ENCODE peak calls at places on chromosomes 7 and 10, in nine cellular contexts. G is lower lobe of right lung; P is GM23248; U is HCT116; C is HepG2; F is CD8-positive, alpha-beta T cell; J is IMR-90; X is pancreas; K is spleen. O is an unnamed sample. For H3K4me1, the result is how much of the 10 kb centered on the place peaks cover.

GRCh38 chr10:86255405-86256251 is 111.0 kb downstream of the GRID1 start:
- DNase-seq in G (no peak), P (no peak), U (no peak), C (no peak), F (no peak), J (no peak), X (no peak), K (peak), O (no peak)

GRCh38 chr10:27100800-27101347 is 580 bp upstream of the ANKRD26 start:
- DNase-seq in G (no peak), P (no peak), U (no peak), C (no peak), F (peak), J (no peak), X (no peak), K (no peak), O (no peak)

GRCh38 chr7:10237306-10237705 is 736.4 kb upstream of the PHF14 start:
- DNase-seq in G (no peak), P (no peak), U (peak), C (peak), F (no peak), J (no peak), X (no peak), K (no peak), O (no peak)

GRCh38 chr10:24518981-24519597 is 204.6 kb downstream of the ARHGAP21 start:
- DNase-seq in G (peak), P (peak), U (peak), C (peak), F (peak), J (peak), X (no peak), K (no peak), O (peak)

GRCh38 chr7:95586951-95587301 is 9.4 kb downstream of the PDK4 start:
- DNase-seq in G (no peak), P (no peak), U (no peak), C (no peak), F (no peak), J (no peak), X (no peak), K (no peak), O (no peak)

GRCh38 chr7:15313361-15313760 is 248.5 kb downstream of the AGMO start:
- DNase-seq in G (no peak), P (no peak), U (no peak), C (no peak), F (no peak), J (peak), X (no peak), K (no peak), O (no peak)

GRCh38 chr10:98262571-98262970 is 5.4 kb downstream of the LOXL4 start:
- DNase-seq in G (no peak), P (peak), U (peak), C (no peak), F (peak), J (peak), X (peak), K (no peak), O (peak)

GRCh38 chr7:101696-102376 is 90.5 kb upstream of the FAM20C start:
- DNase-seq in G (no peak), P (peak), U (no peak), C (no peak), F (no peak), J (peak), X (peak), K (peak), O (no peak)

GRCh38 chr7:23622469-23622868 is 25.3 kb downstream of the CCDC126 start:
- DNase-seq in G (no peak), P (no peak), U (no peak), C (peak), F (no peak), J (peak), X (no peak), K (no peak), O (no peak)

GRCh38 chr7:129228633-129229032 is 3.8 kb downstream of the AHCYL2 start:
- DNase-seq in G (no peak), P (no peak), U (no peak), C (no peak), F (no peak), J (no peak), X (no peak), K (no peak), O (no peak)

GRCh38 chr7:77995717-77996116 is 197.1 kb downstream of the PHTF2 start:
- DNase-seq in G (no peak), P (peak), U (no peak), C (peak), F (no peak), J (peak), X (no peak), K (no peak), O (no peak)

DNA sequence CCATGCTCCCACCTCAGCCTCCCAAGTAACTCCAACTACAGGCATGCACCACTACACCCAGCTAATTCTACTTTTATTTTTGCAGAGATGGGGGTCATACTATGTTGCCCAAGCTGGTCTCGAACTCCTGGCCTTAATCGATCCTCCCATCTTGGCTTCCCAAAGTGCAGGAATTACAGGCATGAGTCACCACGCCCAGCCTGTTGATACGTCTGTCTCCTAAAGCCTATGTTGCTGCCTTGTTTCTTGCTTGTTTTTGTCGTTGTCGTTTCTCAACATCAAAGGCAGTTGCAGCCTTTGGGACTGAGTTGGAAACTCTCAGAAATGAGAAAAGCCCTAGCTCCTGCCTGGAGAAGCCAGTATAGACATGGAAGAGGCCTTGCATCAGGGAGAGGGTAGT is 49.9 kb downstream of the SORBS1 start:
- DNase-seq in G (no peak), P (no peak), U (no peak), C (no peak), F (no peak), J (no peak), X (no peak), K (no peak), O (no peak)
- H3K4me1 ChIP-seq in G (under half), P (under half), U (under half), C (half or more), F (under half), J (under half), X (under half), K (under half), O (under half)

DNA sequence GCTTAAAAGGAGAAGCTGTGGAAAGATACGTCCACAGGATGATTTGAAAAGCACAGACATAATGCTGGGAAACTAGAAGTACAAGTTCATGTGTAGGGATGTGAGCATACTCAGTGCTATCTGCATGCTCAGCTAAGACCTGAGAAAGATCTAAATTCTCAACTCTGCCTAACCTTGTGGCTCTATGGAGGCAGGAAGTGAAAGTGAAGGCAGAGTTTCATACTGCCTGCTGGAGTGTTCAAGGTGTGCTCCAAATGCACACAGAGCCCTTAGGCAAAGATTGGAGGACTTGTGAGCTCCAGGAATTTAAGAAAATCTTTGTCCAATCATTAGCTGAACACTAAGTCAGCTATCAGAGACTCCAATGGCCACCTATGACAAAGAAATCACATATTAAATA is 190.9 kb downstream of the RNLS start:
- DNase-seq in G (no peak), P (no peak), U (no peak), C (no peak), F (no peak), J (no peak), X (no peak), K (no peak), O (no peak)
- H3K4me1 ChIP-seq in G (under half), P (under half), U (under half), C (under half), F (under half), J (under half), X (under half), K (under half), O (under half)

GRCh38 chr7:99955247-99955646 is 20.6 kb downstream of the AZGP1 start:
- DNase-seq in G (no peak), P (no peak), U (peak), C (no peak), F (no peak), J (no peak), X (no peak), K (no peak), O (no peak)

GRCh38 chr7:99947608-99948007 is 18.2 kb upstream of the GJC3 start:
- DNase-seq in G (no peak), P (no peak), U (no peak), C (no peak), F (no peak), J (no peak), X (no peak), K (no peak), O (no peak)

GRCh38 chr7:99944508-99945070 is 15.2 kb upstream of the GJC3 start:
- DNase-seq in G (no peak), P (no peak), U (no peak), C (no peak), F (no peak), J (no peak), X (no peak), K (no peak), O (no peak)

GRCh38 chr7:99953649-99954048 is 22.2 kb downstream of the AZGP1 start:
- DNase-seq in G (peak), P (peak), U (no peak), C (no peak), F (no peak), J (peak), X (no peak), K (no peak), O (no peak)

DNA sequence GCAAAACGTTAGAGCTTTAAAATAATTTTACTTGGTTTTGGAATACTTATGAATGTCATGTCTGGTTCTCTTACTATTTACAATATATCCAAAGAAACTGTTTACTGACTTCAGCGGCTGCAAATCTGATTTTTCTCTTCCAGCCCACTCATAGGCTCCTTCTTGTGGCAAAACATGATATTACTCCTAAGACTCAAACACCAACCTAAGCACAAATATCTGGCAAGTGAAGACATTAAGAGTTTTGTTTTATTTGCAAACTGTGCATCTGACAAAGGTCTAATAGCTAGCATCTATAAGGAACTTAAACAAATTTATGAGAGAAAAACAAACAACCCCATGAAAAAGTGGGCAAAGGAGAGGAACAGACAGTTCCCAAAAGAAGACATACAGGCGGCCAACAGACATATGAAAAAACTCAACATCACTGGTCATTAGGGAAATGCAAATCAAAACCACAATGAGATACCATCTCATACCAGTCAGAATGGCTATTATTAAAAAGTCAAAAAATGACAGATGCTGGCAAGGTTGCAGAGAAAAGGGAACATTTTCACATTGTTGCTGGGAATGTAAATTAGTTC is 20.3 kb upstream of the GJC3 start:
- DNase-seq in G (no peak), P (peak), U (no peak), C (peak), F (no peak), J (peak), X (no peak), K (no peak), O (no peak)
- H3K4me1 ChIP-seq in G (under half), P (under half), U (under half), C (under half), F (under half), J (under half), X (under half), K (under half), O (under half)

GRCh38 chr10:58579011-58579655 is 66.5 kb downstream of the BICC1 start:
- DNase-seq in G (no peak), P (peak), U (no peak), C (no peak), F (no peak), J (no peak), X (no peak), K (no peak), O (no peak)
- H3K4me1 ChIP-seq in G (under half), P (half or more), U (under half), C (under half), F (under half), J (under half), X (under half), K (under half), O (under half)

O was measured in thyroid gland.